ENCODE peak calls at places on chromosomes 6 and 20, in six cellular contexts. L, Q, D, X, U and S are unnamed samples.

GRCh38 chr20:59680852-59681251 is 76.5 kb downstream of the PHACTR3 start:
- DNase-seq in D (no peak), X (no peak), L (no peak), U (no peak), Q (no peak), S (no peak)

GRCh38 chr20:49656304-49656703 is 57.4 kb downstream of the B4GALT5 start:
- DNase-seq in Q (no peak), X (no peak), U (no peak), L (no peak), D (no peak), S (peak)

GRCh38 chr6:169420912-169421543 is 167.4 kb upstream of the THBS2 start:
- DNase-seq in X (no peak), U (peak), D (no peak), Q (no peak), L (peak), S (no peak)

GRCh38 chr6:111201155-111201554 is 113.9 kb downstream of the SLC16A10 start:
- DNase-seq in D (no peak), Q (no peak), X (no peak), U (no peak), L (no peak), S (no peak)

GRCh38 chr20:16472045-16472872 is 101.0 kb downstream of the KIF16B start:
- DNase-seq in L (no peak), Q (no peak), D (peak), X (no peak), U (no peak), S (no peak)

GRCh38 chr6:24026050-24026449 is 100.0 kb upstream of the NRSN1 start:
- DNase-seq in L (no peak), X (no peak), Q (no peak), U (no peak), D (no peak), S (no peak)

GRCh38 chr20:45946149-45946970 is 11.9 kb downstream of the PCIF1 start:
- DNase-seq in D (peak), X (peak), Q (peak), U (no peak), L (no peak), S (peak)

GRCh38 chr6:7008451-7008988 is 99.2 kb upstream of the RREB1 start:
- DNase-seq in X (no peak), Q (no peak), D (no peak), U (peak), L (no peak), S (no peak)

GRCh38 chr6:73194744-73195143 is 30.6 kb downstream of the KHDC1L start:
- DNase-seq in U (no peak), L (no peak), Q (no peak), D (no peak), X (no peak), S (no peak)

GRCh38 chr6:169256061-169256460 is 2.4 kb upstream of the THBS2 start:
- DNase-seq in X (no peak), U (no peak), Q (no peak), D (no peak), L (no peak), S (no peak)

GRCh38 chr6:26280409-26280808 is 84.6 kb upstream of the BTN3A2 start:
- DNase-seq in X (no peak), D (no peak), U (no peak), Q (no peak), L (no peak), S (no peak)

GRCh38 chr6:80939936-80940335 is 812.5 kb downstream of the TENT5A start:
- DNase-seq in U (no peak), X (no peak), Q (no peak), D (peak), L (no peak), S (peak)

GRCh38 chr20:12166053-12166717 is 248.5 kb downstream of the BTBD3 start:
- DNase-seq in Q (no peak), D (peak), X (no peak), L (no peak), U (no peak), S (peak)

GRCh38 chr20:50338479-50339195 is 148.0 kb downstream of the CEBPB start:
- DNase-seq in D (peak), U (peak), L (no peak), X (no peak), Q (no peak), S (peak)

GRCh38 chr6:39362487-39362865 is 40.0 kb upstream of the KCNK16 start:
- DNase-seq in Q (no peak), L (no peak), U (peak), D (no peak), X (no peak), S (peak)

GRCh38 chr6:5626727-5627426 is 365.6 kb downstream of the FARS2 start:
- DNase-seq in L (no peak), U (no peak), D (no peak), Q (no peak), X (no peak), S (no peak)

GRCh38 chr20:62918137-62918536 is 8.2 kb downstream of the DIDO1 start:
- DNase-seq in D (no peak), Q (no peak), U (no peak), X (no peak), L (no peak), S (no peak)

GRCh38 chr6:56335733-56336132 is 88.4 kb upstream of the COL21A1 start:
- DNase-seq in X (no peak), Q (no peak), L (peak), U (no peak), D (peak), S (peak)

GRCh38 chr6:113873043-113873667 is 16.0 kb downstream of the MARCKS start:
- DNase-seq in X (peak), D (no peak), Q (no peak), U (no peak), L (no peak), S (no peak)

GRCh38 chr6:111800821-111801220 is 72.4 kb downstream of the FYN start:
- DNase-seq in X (no peak), L (no peak), D (no peak), U (no peak), Q (no peak), S (no peak)

GRCh38 chr6:147834377-147834776 is 325.9 kb downstream of the SAMD5 start:
- DNase-seq in L (no peak), Q (no peak), D (peak), X (no peak), U (no peak), S (no peak)

GRCh38 chr6:133587841-133588240 is 301.1 kb upstream of the TCF21 start:
- DNase-seq in U (no peak), L (no peak), Q (no peak), X (no peak), D (peak), S (peak)

GRCh38 chr6:85581572-85581971 is 12.1 kb downstream of the SNX14 start:
- DNase-seq in Q (no peak), X (no peak), D (no peak), L (no peak), U (no peak), S (no peak)

GRCh38 chr6:143744593-143745151 is 66.9 kb downstream of the PHACTR2 start:
- DNase-seq in L (peak), Q (no peak), U (no peak), D (no peak), X (no peak), S (no peak)

GRCh38 chr6:131946404-131946991 is 4.7 kb downstream of the CCN2 start:
- DNase-seq in D (peak), L (no peak), X (no peak), Q (no peak), U (no peak), S (peak)

GRCh38 chr6:170480045-170480714 is 72.9 kb downstream of the PSMB1 start:
- DNase-seq in Q (no peak), X (no peak), D (peak), U (peak), L (no peak), S (no peak)

GRCh38 chr6:123393333-123393732 is 243.4 kb downstream of the TRDN start:
- DNase-seq in Q (no peak), X (no peak), L (no peak), D (no peak), U (no peak), S (no peak)

GRCh38 chr6:28277746-28278145 is 3.6 kb upstream of the PGBD1 start:
- DNase-seq in L (no peak), U (no peak), X (no peak), Q (no peak), D (no peak), S (peak)

GRCh38 chr6:33914519-33915120 is 110.8 kb upstream of the MLN start:
- DNase-seq in D (no peak), U (no peak), X (no peak), Q (no peak), L (no peak), S (no peak)

GRCh38 chr20:31693987-31694661 is 28.5 kb downstream of the BCL2L1 start:
- DNase-seq in U (peak), Q (no peak), L (no peak), D (no peak), X (no peak), S (no peak)

GRCh38 chr6:10140824-10141223 is 274.1 kb downstream of the TFAP2A start:
- DNase-seq in L (no peak), D (no peak), X (no peak), Q (no peak), U (no peak), S (no peak)

GRCh38 chr6:142395768-142396231 is 94.0 kb downstream of the ADGRG6 start:
- DNase-seq in U (no peak), X (no peak), Q (no peak), D (peak), L (no peak), S (no peak)

GRCh38 chr20:38222231-38222922 is 38.2 kb downstream of the KIAA1755 start:
- DNase-seq in L (peak), U (peak), X (peak), D (peak), Q (peak), S (peak)

GRCh38 chr6:138815221-138815620 is 19.3 kb downstream of the ECT2L start:
- DNase-seq in D (no peak), U (no peak), L (no peak), X (no peak), Q (no peak), S (no peak)

GRCh38 chr6:7454696-7455095 is 65.1 kb downstream of the RIOK1 start:
- DNase-seq in X (no peak), U (no peak), Q (no peak), D (no peak), L (no peak), S (no peak)

GRCh38 chr20:51449498-51450220 is 92.9 kb downstream of the NFATC2 start:
- DNase-seq in L (no peak), X (no peak), U (no peak), Q (no peak), D (no peak), S (no peak)

GRCh38 chr6:54053893-54054391 is 57.3 kb upstream of the MLIP start:
- DNase-seq in Q (peak), U (no peak), D (peak), L (peak), X (no peak), S (peak)

GRCh38 chr20:38165089-38165965 is at the start of gene TGM2:
- DNase-seq in Q (peak), U (peak), D (peak), X (peak), L (no peak), S (peak)

GRCh38 chr6:93423542-93423941 is 4.2 kb upstream of the EPHA7 start:
- DNase-seq in L (peak), D (peak), Q (no peak), X (no peak), U (peak), S (no peak)
- TF ChIP-seq CTCF in L (peak), D (peak), Q (peak), X (peak), U (peak), S (peak)

GRCh38 chr6:14004258-14004657 is 79.5 kb downstream of the RNF182 start:
- DNase-seq in L (no peak), U (no peak), D (no peak), X (no peak), Q (no peak), S (no peak)

GRCh38 chr6:14008809-14009208 is 84.1 kb downstream of the RNF182 start:
- DNase-seq in X (no peak), Q (no peak), D (no peak), L (no peak), U (no peak), S (no peak)

GRCh38 chr6:14010275-14010674 is 85.5 kb downstream of the RNF182 start:
- DNase-seq in Q (no peak), D (no peak), L (no peak), X (no peak), U (no peak), S (no peak)

GRCh38 chr6:14012313-14013036 is 87.7 kb downstream of the RNF182 start:
- DNase-seq in L (no peak), D (no peak), X (no peak), U (no peak), Q (no peak), S (no peak)

DNA sequence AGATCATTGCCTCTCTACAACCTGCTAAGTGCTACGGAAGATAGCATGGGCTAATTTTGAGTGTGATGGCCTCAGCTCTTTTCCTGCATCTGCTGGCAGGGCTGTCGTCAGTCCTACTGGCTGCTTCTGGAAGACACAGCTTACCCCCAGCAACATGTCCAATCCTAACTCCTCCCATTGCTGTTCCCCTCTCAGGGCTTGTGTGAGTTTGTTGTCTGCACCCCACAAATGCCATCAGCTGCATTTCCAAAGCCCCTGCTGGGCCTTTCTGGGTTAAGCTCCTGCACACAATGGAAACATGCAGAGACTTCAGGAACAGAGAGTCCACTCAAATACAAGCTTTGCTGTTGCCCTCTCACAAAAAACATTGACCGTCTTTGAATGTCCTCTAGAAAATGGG is 84.7 kb downstream of the RNF182 start:
- DNase-seq in D (no peak), Q (no peak), U (peak), X (no peak), L (no peak), S (no peak)
- H3K4me3 ChIP-seq in D (no peak), Q (no peak), U (no peak), X (no peak), L (no peak), S (no peak)

DNA sequence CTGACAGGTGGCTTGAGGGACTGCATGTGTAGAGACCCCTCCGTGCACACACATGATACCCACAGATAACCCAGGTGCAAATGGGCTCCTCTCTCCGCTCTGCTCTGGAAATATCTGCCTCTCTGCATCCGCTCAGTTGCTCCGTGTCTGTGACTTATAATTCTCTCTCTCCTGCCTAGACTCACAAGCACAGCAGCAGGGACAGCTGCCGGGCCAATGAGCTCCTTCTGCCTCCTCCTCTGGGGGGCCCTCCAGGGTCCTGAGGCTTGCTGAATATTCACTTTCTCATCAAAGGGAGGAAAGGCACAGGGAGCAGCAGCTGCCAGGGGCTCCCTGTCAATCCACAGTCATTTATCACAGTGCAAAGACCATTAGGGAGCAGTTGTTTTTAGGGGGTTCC is 24.1 kb downstream of the LRFN2 start:
- DNase-seq in Q (no peak), U (no peak), X (no peak), L (no peak), D (no peak), S (no peak)
- TF ChIP-seq CTCF in Q (no peak), U (no peak), X (no peak), L (no peak), D (no peak), S (no peak)

DNA sequence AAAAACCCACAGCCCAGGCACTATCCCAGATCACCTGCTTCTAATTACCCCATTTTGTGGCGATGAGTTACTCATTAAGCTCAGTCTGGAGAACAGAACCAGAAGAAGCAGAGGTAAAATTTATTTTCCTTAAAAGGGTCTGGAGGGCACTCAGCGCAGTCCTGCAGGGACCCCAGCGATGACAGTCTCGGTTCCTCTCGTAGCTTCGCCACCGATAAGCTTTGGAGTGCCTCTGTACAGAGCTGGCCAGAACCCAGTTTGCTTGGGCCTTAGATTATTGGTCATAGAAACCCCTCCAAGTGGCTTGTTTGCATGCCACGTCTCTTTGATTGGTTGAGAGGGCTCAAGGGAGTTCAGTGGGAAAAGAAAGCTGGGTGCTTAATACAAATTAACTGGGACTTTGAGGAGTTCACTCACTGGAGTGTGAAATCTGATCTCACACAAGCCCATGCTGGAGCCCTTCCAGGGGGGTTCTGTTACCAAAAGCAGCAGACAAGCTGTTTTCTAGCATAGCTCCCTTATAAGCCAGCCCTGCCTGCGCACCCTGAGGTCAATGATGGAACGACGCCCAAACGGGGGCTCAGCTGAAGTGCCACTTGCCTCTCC is 158.5 kb upstream of the ARID1B start:
- DNase-seq in L (no peak), U (peak), D (no peak), X (peak), Q (no peak), S (no peak)
- H3K4me3 ChIP-seq in L (no peak), U (no peak), D (no peak), X (peak), Q (no peak), S (no peak)

DNA sequence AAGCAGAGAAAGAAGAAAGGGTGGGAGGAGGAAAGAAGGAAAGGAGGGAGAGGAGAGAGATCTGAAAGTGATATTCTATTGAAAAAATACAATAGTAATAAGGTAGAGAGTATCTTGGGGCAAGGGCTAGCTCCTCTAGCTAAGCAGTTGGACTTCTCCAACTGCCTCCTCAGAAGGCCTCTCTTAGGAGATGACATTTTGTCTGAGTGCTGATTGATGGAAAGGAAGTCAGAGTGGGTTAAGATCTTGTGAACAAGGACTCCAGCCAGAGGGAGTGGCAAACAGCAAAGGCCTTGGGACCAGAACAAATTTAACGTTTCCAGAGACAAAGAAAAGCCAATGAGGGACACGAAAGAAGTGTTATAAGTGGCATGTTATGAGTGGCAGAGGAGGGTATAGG is 111.8 kb upstream of the TNFAIP3 start:
- DNase-seq in Q (no peak), X (no peak), U (no peak), L (no peak), D (no peak), S (no peak)
- TF ChIP-seq CTCF in Q (no peak), X (no peak), U (no peak), L (no peak), D (no peak), S (no peak)

DNA sequence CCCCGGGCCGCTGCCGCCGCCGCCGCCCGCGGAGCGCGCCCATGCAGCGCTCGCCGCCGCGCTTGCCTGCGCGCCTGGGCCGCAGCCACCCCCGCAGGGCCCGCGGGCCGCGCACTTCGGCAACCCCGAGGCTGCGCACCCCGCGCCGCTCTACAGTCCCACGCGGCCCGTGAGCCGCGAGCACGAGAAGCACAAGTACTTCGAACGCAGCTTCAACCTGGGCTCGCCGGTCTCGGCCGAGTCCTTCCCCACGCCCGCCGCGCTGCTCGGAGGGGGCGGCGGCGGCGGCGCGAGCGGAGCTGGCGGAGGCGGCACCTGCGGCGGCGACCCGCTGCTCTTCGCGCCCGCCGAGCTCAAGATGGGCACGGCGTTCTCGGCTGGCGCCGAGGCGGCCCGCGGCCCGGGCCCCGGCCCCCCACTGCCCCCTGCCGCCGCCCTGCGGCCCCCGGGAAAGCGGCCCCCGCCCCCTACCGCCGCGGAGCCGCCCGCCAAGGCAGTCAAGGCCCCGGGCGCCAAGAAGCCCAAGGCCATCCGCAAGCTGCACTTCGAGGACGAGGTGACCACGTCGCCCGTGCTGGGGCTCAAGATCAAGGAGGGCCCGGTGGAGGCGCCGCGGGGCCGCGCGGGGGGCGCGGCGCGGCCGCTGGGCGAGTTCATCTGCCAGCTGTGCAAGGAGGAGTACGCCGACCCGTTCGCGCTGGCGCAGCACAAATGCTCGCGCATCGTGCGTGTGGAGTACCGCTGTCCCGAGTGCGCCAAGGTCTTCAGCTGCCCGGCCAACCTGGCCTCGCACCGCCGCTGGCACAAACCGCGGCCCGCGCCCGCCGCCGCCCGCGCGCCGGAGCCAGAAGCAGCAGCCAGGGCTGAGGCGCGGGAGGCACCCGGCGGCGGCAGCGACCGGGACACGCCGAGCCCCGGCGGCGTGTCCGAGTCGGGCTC is 779 bp downstream of the INSM1 start:
- DNase-seq in X (no peak), D (no peak), U (peak), Q (no peak), L (no peak), S (no peak)
- H3K4me3 ChIP-seq in X (no peak), D (no peak), U (peak), Q (peak), L (no peak), S (no peak)

DNA sequence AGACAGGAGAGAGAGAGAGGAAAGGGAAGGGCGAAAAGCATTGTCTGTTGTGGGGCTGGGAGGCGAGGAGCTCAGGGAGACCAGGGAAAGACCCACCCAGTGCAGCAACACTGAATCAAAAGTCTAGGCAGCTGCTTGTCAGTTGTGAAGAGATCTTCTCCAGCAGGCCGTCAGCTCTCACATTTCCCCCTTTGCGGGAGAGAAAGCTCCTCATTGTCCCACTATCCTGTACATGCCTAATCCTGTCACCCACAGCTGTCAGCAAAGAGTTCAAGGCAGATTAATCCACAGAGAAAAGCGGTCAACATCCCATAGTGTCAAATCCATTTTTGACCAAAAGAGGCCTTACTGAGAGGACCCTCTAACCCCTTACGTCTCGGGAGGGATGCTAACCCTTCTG is 27.3 kb downstream of the RNF182 start:
- DNase-seq in D (no peak), L (no peak), X (no peak), U (no peak), Q (no peak), S (no peak)
- TF ChIP-seq CTCF in D (no peak), L (no peak), X (no peak), U (no peak), Q (no peak), S (no peak)